ENCODE peak calls at places on chromosome 17, in seven cellular contexts. R is naive thymus-derived CD4-positive, alpha-beta T cell; D is choroid plexus epithelial cell; E is ovary; N is epithelial cell of esophagus; B is cardiac muscle cell; C is astrocyte of the cerebellum. P is an unnamed sample.

GRCh38 chr17:76725580-76726230 is 701 bp downstream of the JMJD6 start:
- DNase-seq in R (peak; percentile 54), E (peak; percentile 70), C (no peak), D (no peak), B (peak; percentile 66), N (peak; percentile 39), P (no peak)

GRCh38 chr17:50863221-50863843 is 2.8 kb downstream of the TOB1 start:
- DNase-seq in C (no peak), N (peak; percentile 43), D (peak; percentile 64), B (peak; percentile 59), R (no peak), E (no peak), P (peak; percentile 35)

GRCh38 chr17:81453712-81454111 is 58.5 kb downstream of the BAHCC1 start:
- DNase-seq in C (no peak), R (no peak), B (no peak), D (no peak), N (no peak), E (no peak), P (no peak)

GRCh38 chr17:68835061-68835460 is 120.1 kb downstream of the ABCA8 start:
- DNase-seq in R (no peak), N (no peak), E (no peak), B (no peak), C (no peak), D (peak; percentile 20), P (peak; percentile 29)

GRCh38 chr17:76268015-76268749 is 3.0 kb downstream of the UBALD2 start:
- DNase-seq in R (no peak), E (no peak), C (peak; percentile 37), D (peak; percentile 88), B (no peak), N (peak; percentile 95), P (peak; percentile 67)

GRCh38 chr17:76997981-76998531 is 129.9 kb downstream of the MGAT5B start:
- DNase-seq in E (no peak), N (no peak), B (no peak), C (no peak), R (peak; percentile 78), D (no peak), P (peak; percentile 20)

GRCh38 chr17:56173958-56174357 is 20.7 kb downstream of the ANKFN1 start:
- DNase-seq in D (no peak), E (no peak), B (no peak), C (no peak), R (no peak), N (no peak), P (no peak)

GRCh38 chr17:77375917-77376651 is 235.3 kb downstream of the SEC14L1 start:
- DNase-seq in C (no peak), N (no peak), D (peak; percentile 86), R (peak; percentile 66), B (peak; percentile 71), E (peak; percentile 75), P (peak; percentile 62)

GRCh38 chr17:49687878-49688491 is 10.1 kb upstream of the SPOP start:
- DNase-seq in D (peak; percentile 78), C (no peak), B (no peak), R (peak; percentile 56), N (no peak), E (no peak), P (peak; percentile 50)

GRCh38 chr17:29004081-29004692 is 1.6 kb downstream of the SEZ6 start:
- DNase-seq in B (peak; percentile 79), C (no peak), R (no peak), E (no peak), N (peak; percentile 45), D (peak; percentile 37), P (no peak)

GRCh38 chr17:80189611-80190010 is 19.8 kb downstream of the CARD14 start:
- DNase-seq in D (no peak), R (no peak), B (no peak), C (no peak), N (no peak), E (no peak), P (no peak)

GRCh38 chr17:80191192-80191591 is 21.4 kb downstream of the CARD14 start:
- DNase-seq in N (no peak), R (no peak), E (no peak), D (no peak), C (no peak), B (no peak), P (no peak)

GRCh38 chr17:80192268-80192667 is 22.4 kb downstream of the CARD14 start:
- DNase-seq in B (no peak), D (no peak), R (no peak), N (peak; percentile 57), E (no peak), C (no peak), P (no peak)

GRCh38 chr17:80191720-80192265 is 22.0 kb downstream of the CARD14 start:
- DNase-seq in E (no peak), B (no peak), N (peak; percentile 66), C (no peak), D (no peak), R (no peak), P (no peak)

DNA sequence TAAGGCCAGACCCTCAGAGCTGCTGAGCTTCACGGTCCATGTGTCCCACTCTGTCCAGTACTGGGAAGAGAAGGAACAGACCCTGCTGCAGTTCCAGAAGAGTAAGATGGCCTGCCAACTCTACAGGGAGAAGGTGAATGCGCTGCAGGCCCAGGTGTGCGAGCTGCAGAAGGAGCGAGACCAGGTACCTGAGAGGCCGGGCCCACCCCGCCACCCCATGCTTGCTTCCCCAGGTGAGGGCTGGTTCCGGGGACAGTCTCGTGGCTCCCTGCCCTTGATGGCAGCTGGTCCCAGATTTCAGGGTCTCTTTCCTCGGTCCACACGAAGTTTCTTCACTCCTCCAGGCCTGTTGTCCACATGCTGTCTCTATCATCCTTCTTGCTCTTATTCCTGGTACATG is 20.9 kb downstream of the CARD14 start:
- DNase-seq in D (no peak), B (no peak), N (no peak), C (no peak), E (no peak), R (no peak), P (no peak)
- H3K4me3 ChIP-seq in D (no peak overlapping the region), B (no peak overlapping the region), N (no peak overlapping the region), C (no peak overlapping the region), E (no peak overlapping the region), R (no peak overlapping the region), P (no peak overlapping the region)

DNA sequence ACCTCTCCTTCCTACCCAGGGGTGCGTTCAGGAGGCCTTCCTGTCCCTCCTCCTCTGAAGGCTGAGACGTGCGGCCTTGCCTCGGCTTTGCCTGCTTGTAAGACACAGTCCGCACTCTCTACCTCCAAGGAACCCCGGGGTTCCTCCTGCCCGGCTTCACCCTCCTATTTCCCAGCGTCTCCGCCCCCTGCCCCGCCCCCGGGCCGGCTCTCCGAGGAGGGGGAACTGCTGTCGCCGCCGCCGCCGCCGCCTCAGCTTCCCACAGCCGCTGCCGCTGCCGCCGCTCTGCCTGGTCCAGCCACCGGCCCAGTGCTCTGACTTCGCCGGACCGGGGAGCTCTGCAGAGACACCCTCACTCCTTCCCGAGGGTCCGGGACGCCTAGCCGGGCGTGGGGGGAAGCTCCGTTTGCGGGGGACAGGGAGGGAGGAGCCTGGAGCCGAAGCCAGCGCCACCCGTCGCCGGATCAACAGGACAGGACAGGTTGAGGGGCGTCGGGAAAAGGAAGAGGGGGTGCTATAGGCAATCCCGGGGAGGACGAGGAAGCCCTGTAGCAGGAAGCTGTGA is 1.2 kb upstream of the FGF11 start:
- DNase-seq in E (peak; percentile 62), R (peak; percentile 36), C (no peak), N (peak; percentile 84), B (peak; percentile 84), D (no peak), P (no peak)
- H3K4me3 ChIP-seq in E (no peak overlapping the region), R (peak overlapping the region; percentile 36), C (peak overlapping the region; percentile 22), N (peak overlapping the region; percentile 78), B (peak overlapping the region; percentile 64), D (peak overlapping the region; percentile 42), P (peak overlapping the region; percentile 27)

GRCh38 chr17:79842656-79843474 is 3.6 kb upstream of the CBX4 start:
- DNase-seq in R (no peak), N (no peak), D (no peak), E (peak; percentile 63), C (no peak), B (no peak), P (no peak)

GRCh38 chr17:79843475-79843916 is 4.3 kb upstream of the CBX4 start:
- DNase-seq in B (no peak), R (no peak), C (no peak), D (no peak), N (peak; percentile 14), E (peak; percentile 75), P (no peak)

GRCh38 chr17:79845601-79845949 is 6.3 kb upstream of the CBX4 start:
- DNase-seq in N (no peak), R (no peak), E (peak; percentile 49), D (no peak), C (no peak), B (no peak), P (no peak)

GRCh38 chr17:79844869-79845600 is 5.8 kb upstream of the CBX4 start:
- DNase-seq in D (no peak), R (no peak), N (peak; percentile 29), C (no peak), B (peak; percentile 73), E (peak; percentile 82), P (no peak)

DNA sequence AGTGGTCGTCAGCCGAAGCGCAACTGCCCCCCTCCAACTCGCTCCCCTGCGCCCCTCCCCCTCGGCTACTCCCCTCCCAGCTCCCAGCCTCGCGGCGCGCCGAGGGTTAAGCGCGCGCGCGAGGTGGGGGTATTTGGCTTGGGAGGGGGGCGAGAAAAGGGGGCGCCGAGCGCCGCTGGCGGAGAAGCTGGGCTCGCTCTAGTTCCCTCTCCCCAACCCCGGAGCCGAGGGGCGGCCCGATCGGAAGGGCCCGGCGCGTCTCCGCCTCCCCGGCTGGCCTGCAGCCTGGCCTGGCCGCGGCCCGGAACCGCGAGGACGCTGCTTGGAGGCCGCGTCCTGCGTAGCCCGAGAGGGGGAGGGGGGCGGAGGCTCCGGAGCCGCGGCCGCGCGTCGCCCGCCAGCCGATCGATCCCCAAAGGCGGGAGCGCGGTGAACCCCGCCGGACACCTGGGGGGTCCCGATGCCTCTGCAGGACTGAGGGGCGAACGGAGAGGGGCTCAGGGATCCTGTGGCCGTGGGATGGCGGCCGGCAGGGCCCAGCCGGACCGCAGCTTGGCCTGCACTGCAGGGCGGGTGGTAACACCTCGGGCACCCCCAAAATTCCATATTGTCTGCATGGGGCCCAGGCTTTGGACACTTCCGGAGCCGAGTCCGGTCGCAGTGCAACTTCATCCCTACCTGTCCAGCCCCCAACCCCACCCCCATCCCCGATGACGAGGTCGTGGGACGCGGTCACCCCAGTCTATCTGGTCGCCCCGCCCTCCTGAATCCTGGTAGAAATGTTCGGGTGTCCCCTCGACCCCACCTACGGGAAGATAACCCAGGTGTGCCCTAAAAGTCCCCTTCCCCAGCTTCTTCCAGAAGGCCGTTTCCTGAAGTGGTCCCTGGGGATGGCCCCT is 4.9 kb upstream of the CBX4 start:
- DNase-seq in B (peak; percentile 86), N (peak; percentile 27), R (no peak), C (no peak), E (peak; percentile 83), D (peak; percentile 73), P (peak; percentile 56)
- H3K4me3 ChIP-seq in B (peak overlapping the region; percentile 34), N (peak overlapping the region; percentile 40), R (peak overlapping the region; percentile 43), C (peak overlapping the region; percentile 42), E (peak overlapping the region; percentile 46), D (peak overlapping the region; percentile 56), P (peak overlapping the region; percentile 41)

DNA sequence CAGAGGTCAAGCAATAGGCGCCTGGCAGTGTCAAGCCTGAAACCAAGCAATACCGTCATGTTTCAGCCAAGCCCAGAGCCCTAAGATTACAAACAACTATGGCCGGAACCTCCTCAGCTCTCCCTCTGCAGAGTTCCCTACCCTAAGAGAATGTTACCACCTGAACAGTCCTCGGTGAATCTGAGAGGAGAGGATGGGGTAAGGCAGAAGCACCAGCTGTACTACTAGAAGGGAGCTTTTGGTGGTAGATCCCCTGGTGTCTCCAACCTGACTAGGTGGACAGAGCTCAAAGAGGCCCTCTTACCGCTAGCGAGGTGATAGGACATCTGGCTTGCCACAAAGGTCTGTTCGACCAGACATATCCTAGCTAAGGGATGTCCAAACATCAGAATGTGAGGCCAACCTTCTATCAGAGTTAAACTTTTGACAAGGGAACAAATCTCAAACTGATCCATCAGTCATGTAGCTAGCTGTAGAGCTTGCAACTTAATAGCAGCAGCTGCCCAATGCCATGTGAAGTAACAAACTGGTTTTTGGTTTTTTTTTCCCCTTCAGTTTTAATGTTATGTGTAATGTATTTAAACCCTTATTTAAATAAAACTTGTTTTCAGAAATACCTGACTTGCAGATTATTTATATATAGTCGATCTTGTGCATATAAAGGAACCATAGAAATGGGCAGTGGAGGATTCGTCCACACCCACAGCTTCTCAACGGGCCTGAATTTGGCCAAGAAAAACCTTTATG is 2.5 kb downstream of the EIF1 start:
- DNase-seq in C (no peak), D (peak; percentile 20), B (no peak), N (no peak), R (no peak), E (no peak), P (no peak)
- H3K4me3 ChIP-seq in C (no peak overlapping the region), D (peak overlapping the region; percentile 28), B (no peak overlapping the region), N (no peak overlapping the region), R (no peak overlapping the region), E (no peak overlapping the region), P (peak overlapping the region; percentile 98)

P was measured in astrocyte of the spinal cord.